ENCODE peak calls at places on chromosomes 2 and 18, in five cellular contexts. J is right cardiac atrium; M is MM.1S; S is CD8-positive, alpha-beta T cell; V is HL-60. P is an unnamed sample.

GRCh38 chr2:10537522-10538195 is 89.5 kb upstream of the ODC1 start:
- DNase-seq in J (no peak), M (no peak), S (no peak), V (peak; percentile 15), P (no peak)

GRCh38 chr18:42792731-42793130 is 322.8 kb downstream of the RIT2 start:
- DNase-seq in J (no peak), M (no peak), S (no peak), V (no peak), P (no peak)

GRCh38 chr18:55830490-55830889 is 242.5 kb upstream of the TCF4 start:
- DNase-seq in J (no peak), M (no peak), S (no peak), V (peak; percentile 91), P (no peak)

GRCh38 chr18:54859667-54860421 is 31.6 kb downstream of the RAB27B start:
- DNase-seq in J (no peak), M (no peak), S (no peak), V (no peak), P (no peak)

GRCh38 chr2:181916726-181917377 is 25.3 kb downstream of the ITPRID2 start:
- DNase-seq in J (no peak), M (no peak), S (no peak), V (no peak), P (no peak)

GRCh38 chr2:64586883-64587481 is 62.9 kb downstream of the AFTPH start:
- DNase-seq in J (no peak), M (peak; percentile 73), S (no peak), V (peak; percentile 21), P (no peak)

GRCh38 chr2:71226391-71226964 is 425 bp downstream of the PAIP2B start:
- DNase-seq in J (peak; percentile 79), M (peak; percentile 11), S (peak; percentile 6), V (no peak), P (peak; percentile 12)

GRCh38 chr2:48313036-48313877 is 216.7 kb upstream of the STON1 start:
- DNase-seq in J (no peak), M (peak; percentile 52), S (no peak), V (no peak), P (no peak)

GRCh38 chr2:206225435-206226232 is 48.8 kb upstream of the ZDBF2 start:
- DNase-seq in J (no peak), M (peak; percentile 93), S (no peak), V (no peak), P (no peak)

GRCh38 chr18:70289351-70290330 is 796 bp downstream of the SOCS6 start:
- DNase-seq in J (peak; percentile 73), M (peak; percentile 42), S (no peak), V (peak; percentile 33), P (no peak)

GRCh38 chr18:44458777-44459176 is 221.9 kb upstream of the SETBP1 start:
- DNase-seq in J (no peak), M (no peak), S (no peak), V (no peak), P (no peak)

GRCh38 chr2:128973566-128973965 is 654.9 kb upstream of the HS6ST1 start:
- DNase-seq in J (no peak), M (no peak), S (no peak), V (no peak), P (no peak)

GRCh38 chr18:23721711-23722479 is 32.6 kb downstream of the LAMA3 start:
- DNase-seq in J (no peak), M (no peak), S (no peak), V (no peak), P (no peak)

GRCh38 chr2:74864728-74865722 is 31.1 kb downstream of the HK2 start:
- DNase-seq in J (no peak), M (no peak), S (no peak), V (no peak), P (no peak)

GRCh38 chr2:109527846-109528705 is 85.7 kb downstream of the SEPTIN10 start:
- DNase-seq in J (peak; percentile 34), M (no peak), S (no peak), V (no peak), P (no peak)

GRCh38 chr2:101828267-101829017 is 130.9 kb downstream of the MAP4K4 start:
- DNase-seq in J (no peak), M (peak; percentile 62), S (no peak), V (no peak), P (no peak)

GRCh38 chr2:43303889-43304288 is 77.5 kb upstream of the ZFP36L2 start:
- DNase-seq in J (no peak), M (no peak), S (no peak), V (no peak), P (no peak)

GRCh38 chr2:202023198-202023903 is 10.3 kb upstream of the FZD7 start:
- DNase-seq in J (no peak), M (no peak), S (no peak), V (no peak), P (no peak)

DNA sequence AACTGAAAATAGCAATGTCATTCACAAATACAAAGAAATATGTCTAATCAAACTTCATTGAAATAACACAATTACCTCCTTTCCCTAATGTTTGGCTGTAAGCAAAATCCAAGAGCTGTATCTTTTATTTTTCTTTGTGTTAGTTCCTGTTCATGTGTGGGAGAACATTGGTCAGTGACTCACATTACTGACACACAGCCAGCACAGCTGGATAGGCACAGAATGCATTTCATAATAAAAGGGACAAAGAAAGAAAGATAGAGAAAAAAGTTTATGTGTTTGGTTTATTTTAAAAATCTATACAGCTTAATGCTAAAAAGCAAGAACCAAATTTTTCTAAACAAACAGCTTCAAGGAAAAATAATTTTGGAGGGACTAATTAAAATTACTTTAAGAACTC is 185.6 kb upstream of the COL3A1 start:
- DNase-seq in J (peak; percentile 69), M (no peak), S (no peak), V (no peak), P (no peak)
- H3K27ac ChIP-seq in J (no peak overlapping the region), M (no peak overlapping the region), S (no peak overlapping the region), V (no peak overlapping the region), P (no peak overlapping the region)

DNA sequence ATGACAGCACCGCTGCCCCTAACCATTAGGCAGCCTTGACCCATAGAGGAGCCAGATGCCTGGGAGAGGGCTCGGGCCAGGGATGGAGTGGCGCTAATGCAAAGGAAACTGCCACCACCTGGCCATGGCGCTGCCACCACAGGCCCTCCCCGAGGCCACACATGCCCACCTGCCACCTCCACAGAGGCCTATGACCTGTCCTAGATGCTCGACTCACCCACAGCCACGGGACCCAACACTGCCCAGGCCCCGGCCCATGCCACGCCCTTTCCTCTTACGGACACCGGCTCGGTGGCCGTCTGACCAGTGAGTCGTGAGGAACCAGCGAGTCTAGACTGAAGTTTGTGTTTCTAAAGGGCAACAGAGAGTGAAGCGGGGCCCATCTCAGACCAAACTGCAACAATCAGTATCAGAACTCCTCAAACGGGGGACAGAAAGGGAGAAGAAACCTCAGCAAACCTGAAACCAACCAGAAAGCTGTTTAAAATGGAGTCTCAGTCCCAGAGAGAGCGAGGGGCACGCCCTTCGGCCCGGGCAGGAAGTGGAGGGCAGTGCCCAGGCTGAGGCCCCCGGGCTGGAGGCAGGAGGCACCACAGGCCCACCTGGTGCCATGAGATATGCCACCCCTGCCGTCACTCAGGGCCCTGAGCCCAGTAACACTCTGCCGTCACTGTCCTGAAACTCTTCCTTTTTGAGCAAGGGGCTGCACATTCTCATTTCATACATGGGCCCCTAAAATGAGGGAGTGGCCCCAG is 711 bp downstream of the GPR17 start:
- DNase-seq in J (peak; percentile 48), M (no peak), S (no peak), V (no peak), P (no peak)
- H3K27ac ChIP-seq in J (peak overlapping the region; percentile 28), M (no peak overlapping the region), S (no peak overlapping the region), V (no peak overlapping the region), P (peak overlapping the region; percentile 55)

GRCh38 chr2:237868631-237869356 is 9.4 kb downstream of the RAMP1 start:
- DNase-seq in J (no peak), M (no peak), S (no peak), V (no peak), P (no peak)
- H3K27ac ChIP-seq in J (no peak overlapping the region), M (no peak overlapping the region), S (no peak overlapping the region), V (no peak overlapping the region), P (no peak overlapping the region)

GRCh38 chr2:207746131-207746530 is 23.6 kb downstream of the FZD5 start:
- DNase-seq in J (peak; percentile 59), M (peak; percentile 68), S (no peak), V (peak; percentile 71), P (peak; percentile 44)
- H3K27ac ChIP-seq in J (no peak overlapping the region), M (no peak overlapping the region), S (no peak overlapping the region), V (no peak overlapping the region), P (no peak overlapping the region)

DNA sequence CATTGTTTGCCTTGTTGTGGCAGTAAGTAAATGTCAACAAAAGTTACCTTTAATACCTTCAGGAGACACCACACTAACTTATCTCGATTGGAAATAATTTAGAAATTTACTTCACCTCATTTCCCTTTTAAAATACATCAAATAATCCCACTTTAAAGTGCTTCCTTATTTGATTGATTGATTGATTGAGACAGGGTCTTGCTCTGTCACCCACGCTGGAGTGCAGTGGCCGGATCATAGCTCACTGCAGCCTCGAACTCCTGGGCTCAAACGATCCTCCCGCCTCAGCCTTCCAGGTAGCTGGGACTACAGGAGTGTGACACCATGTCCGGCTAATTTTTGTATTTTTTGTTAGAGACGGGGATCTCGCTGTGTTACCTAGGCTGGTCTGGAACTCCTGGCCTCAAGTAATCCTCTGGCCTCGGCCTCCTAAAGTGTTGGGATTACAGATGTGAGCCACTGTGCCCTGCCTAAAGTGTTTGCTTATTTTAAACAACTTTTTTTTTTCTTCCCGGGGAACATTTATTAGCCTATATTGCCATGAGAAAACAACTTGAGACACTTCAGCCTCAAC is 12.0 kb upstream of the PAX3 start:
- DNase-seq in J (no peak), M (no peak), S (no peak), V (no peak), P (no peak)
- H3K27ac ChIP-seq in J (no peak overlapping the region), M (no peak overlapping the region), S (no peak overlapping the region), V (no peak overlapping the region), P (no peak overlapping the region)

DNA sequence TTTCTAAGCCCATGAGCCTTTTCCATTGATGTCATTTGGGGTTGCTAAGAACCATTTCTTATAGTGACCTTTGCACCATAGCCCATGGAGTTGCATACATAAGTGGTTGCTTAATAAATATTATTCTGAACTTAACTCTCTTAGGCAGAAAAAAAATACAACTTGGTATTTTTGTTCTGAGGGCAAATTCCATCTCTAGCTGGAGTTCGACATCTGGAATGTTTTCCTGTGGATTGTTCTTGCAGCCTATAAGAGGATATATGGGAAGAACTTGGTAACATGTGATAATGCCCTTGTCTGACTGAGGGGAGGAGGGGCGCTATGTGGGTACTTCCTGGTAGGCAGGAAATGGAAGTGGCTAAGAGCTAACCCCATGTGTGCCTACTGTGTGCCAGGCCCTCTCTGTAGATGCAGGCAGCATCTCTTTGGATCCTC is 20.7 kb downstream of the IGFBP2 start:
- DNase-seq in J (peak; percentile 9), M (no peak), S (no peak), V (no peak), P (no peak)
- H3K27ac ChIP-seq in J (no peak overlapping the region), M (no peak overlapping the region), S (no peak overlapping the region), V (no peak overlapping the region), P (no peak overlapping the region)

GRCh38 chr2:152464853-152465470 is 130.0 kb downstream of the FMNL2 start:
- DNase-seq in J (no peak), M (no peak), S (no peak), V (no peak), P (peak; percentile 22)
- H3K27ac ChIP-seq in J (peak overlapping the region; percentile 61), M (no peak overlapping the region), S (no peak overlapping the region), V (no peak overlapping the region), P (peak overlapping the region; percentile 96)

P was measured in substantia nigra.